ENCODE peak calls at places on chromosome 21, in eight cellular contexts. M, K, S, P, D, T, J and Y are unnamed samples.

GRCh38 chr21:30605968-30606367 is 5.1 kb downstream of the KRTAP22-1 start:
- DNase-seq in S (no peak), P (no peak), J (no peak), T (no peak), K (no peak), D (no peak), M (no peak), Y (no peak)

GRCh38 chr21:29025328-29025713 is 853 bp downstream of the USP16 start:
- DNase-seq in T (no peak), D (no peak), K (no peak), S (no peak), P (no peak), J (no peak), M (peak), Y (no peak)

GRCh38 chr21:20445971-20446370 is 552.2 kb upstream of the NCAM2 start:
- DNase-seq in M (no peak), P (no peak), J (no peak), T (no peak), D (no peak), K (no peak), S (no peak), Y (no peak)

GRCh38 chr21:34836103-34836932 is 167.5 kb downstream of the CLIC6 start:
- DNase-seq in S (no peak), J (peak), P (peak), M (peak), T (no peak), D (peak), K (peak), Y (peak)

GRCh38 chr21:46661211-46661625 is 25.7 kb downstream of the PRMT2 start:
- DNase-seq in P (peak), D (peak), M (peak), S (no peak), K (peak), T (no peak), J (peak), Y (peak)

GRCh38 chr21:18646114-18646513 is 242.5 kb upstream of the TMPRSS15 start:
- DNase-seq in J (no peak), S (no peak), K (no peak), D (no peak), M (no peak), P (no peak), T (no peak), Y (no peak)

GRCh38 chr21:22342855-22343254 is 1344.6 kb downstream of the NCAM2 start:
- DNase-seq in D (peak), M (no peak), P (no peak), J (no peak), S (no peak), T (no peak), K (no peak), Y (no peak)

GRCh38 chr21:39161064-39161463 is 22.2 kb downstream of the PSMG1 start:
- DNase-seq in D (no peak), K (no peak), M (no peak), J (no peak), S (no peak), P (no peak), T (no peak), Y (no peak)

GRCh38 chr21:45977396-45977795 is 4.2 kb upstream of the COL6A1 start:
- DNase-seq in M (no peak), D (no peak), T (peak), K (peak), J (peak), P (no peak), S (peak), Y (peak)

GRCh38 chr21:34534522-34534921 is 22.5 kb upstream of the KCNE1 start:
- DNase-seq in S (no peak), D (no peak), K (no peak), T (no peak), J (no peak), M (no peak), P (no peak), Y (no peak)

GRCh38 chr21:39556176-39556575 is 56.6 kb upstream of the B3GALT5 start:
- DNase-seq in P (no peak), K (no peak), S (no peak), J (no peak), M (no peak), T (no peak), D (no peak), Y (no peak)

GRCh38 chr21:45874716-45875415 is 106.7 kb upstream of the COL6A1 start:
- DNase-seq in J (peak), K (peak), M (peak), S (peak), P (no peak), D (peak), T (peak), Y (peak)

GRCh38 chr21:38386967-38387366 is 111.3 kb downstream of the ERG start:
- DNase-seq in K (no peak), T (no peak), S (no peak), P (no peak), M (no peak), D (no peak), J (no peak), Y (no peak)

GRCh38 chr21:38266732-38267131 is 9.9 kb downstream of the KCNJ15 start:
- DNase-seq in J (no peak), K (no peak), D (no peak), S (no peak), P (no peak), M (peak), T (no peak), Y (no peak)

GRCh38 chr21:16457498-16457897 is 727.7 kb downstream of the USP25 start:
- DNase-seq in T (no peak), D (no peak), S (no peak), M (no peak), J (no peak), K (no peak), P (no peak), Y (no peak)

GRCh38 chr21:46048926-46049889 is 48.7 kb upstream of the COL6A2 start:
- DNase-seq in M (peak), K (peak), T (no peak), P (peak), S (no peak), J (peak), D (peak), Y (peak)

GRCh38 chr21:16794944-16795343 is 717.9 kb upstream of the CXADR start:
- DNase-seq in M (peak), S (no peak), P (no peak), T (no peak), D (no peak), J (peak), K (peak), Y (no peak)

GRCh38 chr21:39802226-39802625 is 57.2 kb downstream of the IGSF5 start:
- DNase-seq in J (no peak), K (no peak), P (no peak), T (no peak), D (no peak), M (no peak), S (no peak), Y (no peak)

GRCh38 chr21:8994640-8995511 is 1526.5 kb upstream of the TPTE start:
- DNase-seq in P (no peak), D (no peak), K (no peak), S (no peak), J (no peak), M (no peak), T (no peak), Y (no peak)

GRCh38 chr21:45950740-45951515 is 30.6 kb upstream of the COL6A1 start:
- DNase-seq in S (peak), J (peak), K (peak), T (no peak), D (peak), M (peak), P (no peak), Y (peak)

GRCh38 chr21:38476385-38476784 is 21.9 kb downstream of the ERG start:
- DNase-seq in K (no peak), P (no peak), J (no peak), S (no peak), T (no peak), M (no peak), D (no peak), Y (no peak)

GRCh38 chr21:29378814-29379213 is 80.1 kb downstream of the BACH1 start:
- DNase-seq in P (no peak), T (no peak), D (peak), M (peak), S (no peak), J (no peak), K (no peak), Y (no peak)

GRCh38 chr21:35048183-35048601 is 910 bp downstream of the RUNX1 start:
- DNase-seq in P (no peak), J (no peak), S (no peak), T (peak), M (no peak), D (peak), K (no peak), Y (no peak)

GRCh38 chr21:28283652-28284490 is 708.8 kb downstream of the LTN1 start:
- DNase-seq in P (no peak), J (no peak), K (no peak), T (no peak), M (peak), S (no peak), D (peak), Y (no peak)

GRCh38 chr21:34986561-34987533 is 62.3 kb downstream of the RUNX1 start:
- DNase-seq in M (peak), D (peak), J (no peak), K (peak), T (no peak), S (no peak), P (no peak), Y (peak)

GRCh38 chr21:17512245-17513213 is at the start of gene CXADR:
- DNase-seq in P (no peak), T (peak), D (peak), K (peak), S (peak), J (peak), M (no peak), Y (no peak)

GRCh38 chr21:46347791-46348381 is 23.9 kb downstream of the PCNT start:
- DNase-seq in D (no peak), S (no peak), K (no peak), J (no peak), M (no peak), T (no peak), P (no peak), Y (no peak)

GRCh38 chr21:16086121-16086520 is 356.3 kb downstream of the USP25 start:
- DNase-seq in S (no peak), P (no peak), J (no peak), D (no peak), K (no peak), T (no peak), M (no peak), Y (no peak)

GRCh38 chr21:28543975-28544374 is 448.7 kb downstream of the LTN1 start:
- DNase-seq in T (no peak), K (no peak), D (no peak), J (no peak), S (no peak), M (no peak), P (no peak), Y (no peak)

GRCh38 chr21:39662411-39662953 is 49.7 kb downstream of the B3GALT5 start:
- DNase-seq in S (no peak), J (no peak), T (no peak), M (no peak), D (no peak), K (no peak), P (no peak), Y (no peak)

GRCh38 chr21:46284722-46285121 is 689 bp downstream of the MCM3AP start:
- DNase-seq in P (no peak), D (no peak), J (no peak), M (no peak), S (no peak), K (no peak), T (no peak), Y (no peak)

GRCh38 chr21:46114963-46115362 is 17.1 kb downstream of the COL6A2 start:
- DNase-seq in M (no peak), K (no peak), T (peak), P (no peak), J (peak), D (peak), S (peak), Y (peak)

GRCh38 chr21:42219606-42220137 is 732 bp downstream of the ABCG1 start:
- DNase-seq in J (no peak), P (no peak), M (peak), D (no peak), T (peak), S (peak), K (no peak), Y (peak)

GRCh38 chr21:42221581-42222345 is 2.8 kb downstream of the ABCG1 start:
- DNase-seq in T (no peak), S (no peak), P (no peak), M (peak), K (no peak), D (no peak), J (no peak), Y (peak)

GRCh38 chr21:42218836-42219605 is at the start of gene ABCG1:
- DNase-seq in S (peak), M (peak), P (no peak), D (peak), J (no peak), T (peak), K (no peak), Y (peak)

GRCh38 chr21:42222386-42222785 is 3.4 kb downstream of the ABCG1 start:
- DNase-seq in K (no peak), J (no peak), M (no peak), P (no peak), T (no peak), D (no peak), S (no peak), Y (peak)

GRCh38 chr21:42220138-42220701 is 1.3 kb downstream of the ABCG1 start:
- DNase-seq in J (peak), S (peak), P (peak), K (peak), T (peak), D (peak), M (peak), Y (peak)
- TF ChIP-seq POLR2A in J (no peak), S (peak), P (no peak), K (no peak), T (peak), D (peak), M (no peak), Y (no peak)

DNA sequence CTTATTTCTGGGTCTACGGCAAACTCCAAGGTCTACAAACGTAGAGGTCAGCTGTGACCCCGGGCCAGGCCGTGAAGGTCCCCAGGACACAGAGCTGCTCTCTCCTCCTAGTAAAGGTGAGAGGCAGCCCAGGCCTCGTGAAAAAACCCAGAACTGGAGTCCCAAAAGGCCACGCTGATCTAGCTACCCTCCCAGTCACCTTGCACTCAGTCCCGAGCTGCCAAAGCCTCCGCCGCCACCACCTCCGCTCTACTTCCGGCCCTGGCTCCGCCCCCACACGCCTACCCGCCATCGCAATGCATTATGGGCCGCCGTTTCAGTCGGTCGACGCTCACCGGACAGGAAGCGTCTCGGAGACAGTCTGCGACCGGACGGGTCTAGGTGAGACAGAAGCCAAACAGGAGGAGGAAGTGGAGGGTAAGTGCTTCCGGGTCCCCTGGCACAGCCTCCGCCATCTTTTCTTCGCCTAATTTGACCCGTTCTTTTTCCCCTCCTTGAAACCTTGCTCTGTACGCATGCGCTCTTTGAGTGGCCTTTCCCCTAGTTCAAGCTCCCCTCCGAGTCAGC is at the start of the genes ATP5PF and GABPA:
- DNase-seq in T (peak), P (peak), M (peak), J (peak), K (peak), D (peak), S (peak), Y (peak)
- TF ChIP-seq POLR2A in T (peak), P (peak), M (peak), J (peak), K (peak), D (peak), S (peak), Y (peak)

GRCh38 chr21:37044643-37045042 is 28.2 kb downstream of the PIGP start:
- DNase-seq in P (no peak), M (no peak), K (no peak), D (no peak), S (no peak), J (no peak), T (no peak), Y (no peak)

GRCh38 chr21:37043818-37044217 is 29.1 kb downstream of the PIGP start:
- DNase-seq in K (no peak), D (no peak), S (no peak), M (no peak), T (no peak), P (no peak), J (no peak), Y (no peak)

GRCh38 chr21:37045139-37045538 is 27.7 kb downstream of the PIGP start:
- DNase-seq in P (no peak), D (no peak), T (no peak), S (no peak), K (no peak), M (no peak), J (no peak), Y (no peak)

GRCh38 chr21:37045556-37045955 is 27.3 kb downstream of the PIGP start:
- DNase-seq in K (no peak), D (no peak), S (no peak), T (no peak), M (no peak), J (no peak), P (no peak), Y (no peak)

GRCh38 chr21:37047079-37047478 is 25.8 kb downstream of the PIGP start:
- DNase-seq in S (peak), M (no peak), K (no peak), P (no peak), T (no peak), J (no peak), D (no peak), Y (no peak)
- TF ChIP-seq POLR2A in S (no peak), M (no peak), K (no peak), P (no peak), T (no peak), J (no peak), D (no peak), Y (no peak)

GRCh38 chr21:36199021-36199420 is 42.4 kb downstream of the DOP1B start:
- DNase-seq in J (no peak), T (no peak), S (no peak), K (no peak), D (no peak), M (no peak), P (no peak), Y (no peak)

GRCh38 chr21:36203603-36203889 is 46.9 kb downstream of the DOP1B start:
- DNase-seq in J (no peak), D (peak), S (no peak), T (no peak), M (peak), P (no peak), K (no peak), Y (no peak)

GRCh38 chr21:36202721-36203602 is 46.3 kb downstream of the DOP1B start:
- DNase-seq in T (no peak), J (no peak), K (no peak), D (peak), M (peak), P (no peak), S (no peak), Y (no peak)

GRCh38 chr21:36195613-36196012 is 39.0 kb downstream of the DOP1B start:
- DNase-seq in K (no peak), S (no peak), D (no peak), T (no peak), J (no peak), M (no peak), P (no peak), Y (no peak)

GRCh38 chr21:36200089-36200561 is 43.5 kb downstream of the DOP1B start:
- DNase-seq in S (no peak), P (no peak), K (no peak), T (peak), J (no peak), M (no peak), D (no peak), Y (no peak)
- TF ChIP-seq POLR2A in S (no peak), P (no peak), K (no peak), T (no peak), J (no peak), M (no peak), D (no peak), Y (no peak)

GRCh38 chr21:32410916-32411315 is 1.6 kb upstream of the EVA1C start:
- DNase-seq in K (no peak), T (no peak), J (no peak), S (no peak), D (peak), M (no peak), P (no peak), Y (no peak)

GRCh38 chr21:32412162-32412997 is at the start of gene EVA1C:
- DNase-seq in P (peak), J (peak), M (peak), T (peak), D (peak), S (peak), K (peak), Y (peak)

GRCh38 chr21:32410291-32410690 is 2.2 kb upstream of the EVA1C start:
- DNase-seq in M (no peak), T (no peak), S (no peak), J (no peak), K (no peak), D (no peak), P (no peak), Y (no peak)

GRCh38 chr21:32412998-32413504 is 545 bp downstream of the EVA1C start:
- DNase-seq in T (peak), J (peak), M (no peak), P (peak), D (peak), K (peak), S (peak), Y (peak)

GRCh38 chr21:32411366-32412161 is 942 bp upstream of the EVA1C start:
- DNase-seq in T (peak), K (peak), S (peak), D (peak), M (peak), P (peak), J (peak), Y (peak)
- TF ChIP-seq POLR2A in T (peak), K (peak), S (peak), D (peak), M (peak), P (peak), J (peak), Y (peak)

DNA sequence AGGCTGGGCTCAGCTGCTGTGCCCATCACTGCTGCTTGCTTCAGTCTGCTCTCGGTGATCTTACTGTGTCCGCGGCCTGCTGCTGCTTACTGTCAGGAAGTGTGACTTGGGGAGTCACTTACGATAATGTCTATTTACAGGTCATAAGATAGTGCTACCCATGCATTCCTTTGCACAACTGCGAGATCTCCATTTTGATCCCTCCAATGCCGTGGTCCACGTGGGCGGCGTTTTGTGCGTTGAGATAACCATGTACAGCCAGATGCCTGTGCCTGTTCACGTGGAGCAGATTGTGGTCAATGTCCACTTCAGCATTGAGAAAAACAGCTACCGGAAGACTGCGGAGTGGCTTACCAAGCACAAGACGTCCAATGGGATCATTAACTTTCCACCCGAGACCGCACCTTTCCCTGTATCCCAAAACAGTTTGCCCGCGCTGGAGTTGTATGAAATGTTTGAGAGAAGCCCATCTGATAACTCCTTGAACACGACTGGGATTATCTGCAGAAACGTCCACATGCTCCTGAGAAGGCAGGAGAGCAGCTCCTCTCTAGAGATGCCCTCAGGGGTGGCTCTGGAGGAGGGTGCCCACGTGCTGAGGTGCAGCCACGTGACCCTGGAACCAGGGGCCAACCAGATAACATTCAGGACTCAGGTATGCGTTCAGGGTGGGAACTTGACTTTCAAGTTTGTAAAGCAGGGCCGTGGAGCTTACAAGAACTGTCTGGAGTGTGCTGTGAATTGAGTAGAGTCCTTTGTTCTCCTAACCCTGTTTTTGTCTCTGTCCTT is 24.4 kb upstream of the PWP2 start:
- DNase-seq in T (no peak), K (no peak), M (no peak), D (no peak), J (no peak), S (no peak), P (no peak), Y (no peak)
- TF ChIP-seq POLR2A in T (no peak), K (no peak), M (no peak), D (no peak), J (no peak), S (no peak), P (no peak), Y (no peak)

GRCh38 chr21:41363370-41364270 is 1.8 kb downstream of the MX2 start:
- DNase-seq in J (no peak), K (no peak), T (peak), M (no peak), S (peak), P (no peak), D (no peak), Y (no peak)
- TF ChIP-seq POLR2A in J (no peak), K (no peak), T (no peak), M (no peak), S (no peak), P (no peak), D (no peak), Y (no peak)